ENCODE peak calls at places on chromosomes 3 and 15, in ten cellular contexts. O, J, Z, I, M, N, H, L, V and C are unnamed samples. For H3K4me1, the result is how much of the 10 kb centered on the place peaks cover.

GRCh38 chr3:141940204-141940776 is 63.8 kb downstream of the ATP1B3 start:
- DNase-seq in L (peak), H (no peak), M (no peak), O (no peak), J (peak), V (peak), Z (no peak), N (no peak), I (peak), C (no peak)

GRCh38 chr3:196273655-196274054 is 13.9 kb downstream of the PCYT1A start:
- DNase-seq in V (no peak), I (no peak), N (no peak), M (no peak), H (no peak), J (no peak), O (no peak), Z (no peak), L (no peak), C (no peak)

GRCh38 chr3:184637705-184638104 is 74.2 kb downstream of the MAGEF1 start:
- DNase-seq in I (no peak), L (no peak), O (no peak), H (no peak), V (peak), M (no peak), N (no peak), J (no peak), Z (no peak), C (no peak)

GRCh38 chr15:101534376-101534970 is 45.0 kb upstream of the PCSK6 start:
- DNase-seq in M (no peak), O (no peak), V (peak), I (no peak), J (no peak), H (no peak), L (no peak), Z (no peak), N (no peak), C (no peak)

GRCh38 chr15:57607570-57608000 is 15.9 kb downstream of the MYZAP start:
- DNase-seq in M (no peak), J (peak), V (no peak), N (peak), H (peak), L (no peak), Z (peak), I (peak), O (no peak), C (no peak)

GRCh38 chr3:128584412-128585020 is 66.1 kb downstream of the RPN1 start:
- DNase-seq in I (peak), H (peak), M (peak), Z (peak), N (peak), O (peak), J (peak), L (peak), V (peak), C (peak)

GRCh38 chr3:25297667-25298585 is 130.1 kb upstream of the RARB start:
- DNase-seq in L (no peak), H (no peak), O (no peak), V (peak), N (no peak), I (no peak), M (no peak), Z (no peak), J (peak), C (no peak)

GRCh38 chr3:152400912-152401311 is 132.2 kb downstream of the MBNL1 start:
- DNase-seq in Z (no peak), L (no peak), V (peak), I (no peak), M (no peak), N (no peak), H (no peak), O (no peak), J (peak), C (no peak)

GRCh38 chr3:12369598-12369997 is 80.7 kb downstream of the PPARG start:
- DNase-seq in M (no peak), I (no peak), O (no peak), V (no peak), L (no peak), Z (no peak), N (no peak), H (no peak), J (no peak), C (no peak)

GRCh38 chr15:71306538-71306937 is 191.3 kb downstream of the THSD4 start:
- DNase-seq in L (no peak), N (no peak), H (no peak), J (no peak), M (no peak), O (no peak), Z (no peak), V (no peak), I (no peak), C (no peak)

GRCh38 chr15:87863152-87863551 is 393.4 kb downstream of the NTRK3 start:
- DNase-seq in M (no peak), J (no peak), H (no peak), L (no peak), O (no peak), Z (no peak), V (no peak), N (no peak), I (no peak), C (no peak)

GRCh38 chr15:56040081-56041035 is 46.9 kb upstream of the NEDD4 start:
- DNase-seq in J (peak), I (peak), N (peak), O (peak), M (peak), Z (peak), L (peak), H (peak), V (peak), C (peak)

GRCh38 chr15:53246996-53247395 is 456.9 kb upstream of the ONECUT1 start:
- DNase-seq in V (no peak), L (no peak), O (no peak), H (no peak), I (no peak), J (peak), M (no peak), N (no peak), Z (no peak), C (no peak)

GRCh38 chr3:51813539-51813938 is 34.5 kb upstream of the IQCF6 start:
- DNase-seq in N (peak), O (no peak), H (peak), M (peak), J (no peak), V (no peak), I (no peak), Z (peak), L (peak), C (no peak)

GRCh38 chr15:50051811-50052419 is 67.1 kb downstream of the ATP8B4 start:
- DNase-seq in N (no peak), J (peak), L (peak), H (no peak), I (peak), V (no peak), Z (no peak), O (no peak), M (peak), C (no peak)

GRCh38 chr3:125300416-125300815 is 74.7 kb downstream of the ZNF148 start:
- DNase-seq in L (no peak), I (no peak), O (no peak), N (no peak), J (peak), M (no peak), V (peak), H (no peak), Z (no peak), C (no peak)

GRCh38 chr15:63088532-63089245 is 33.0 kb upstream of the LACTB start:
- DNase-seq in V (no peak), N (no peak), M (no peak), I (no peak), J (no peak), O (no peak), H (no peak), L (no peak), Z (no peak), C (no peak)

GRCh38 chr3:52277972-52278509 is 408 bp downstream of the WDR82 start:
- DNase-seq in I (peak), M (no peak), Z (no peak), L (peak), H (no peak), N (peak), V (peak), O (peak), J (peak), C (no peak)

GRCh38 chr15:38226867-38227266 is 25.8 kb upstream of the SPRED1 start:
- DNase-seq in I (peak), M (peak), V (no peak), H (no peak), Z (peak), N (no peak), J (peak), O (no peak), L (peak), C (no peak)

GRCh38 chr3:174737966-174738365 is 121.2 kb upstream of the NAALADL2 start:
- DNase-seq in I (no peak), O (no peak), V (no peak), Z (no peak), M (no peak), N (no peak), J (no peak), L (no peak), H (no peak), C (no peak)

GRCh38 chr15:66923438-66923881 is 141.9 kb upstream of the SMAD3 start:
- DNase-seq in M (no peak), H (no peak), I (peak), V (peak), O (no peak), N (no peak), J (no peak), L (peak), Z (peak), C (no peak)

GRCh38 chr3:23004971-23005370 is 198.2 kb upstream of the UBE2E2 start:
- DNase-seq in I (peak), M (no peak), Z (no peak), J (peak), H (no peak), N (no peak), O (no peak), L (no peak), V (no peak), C (no peak)

GRCh38 chr3:15797600-15798303 is at the start of gene ANKRD28:
- DNase-seq in H (no peak), O (no peak), L (no peak), I (peak), J (peak), Z (no peak), N (no peak), V (no peak), M (no peak), C (no peak)

GRCh38 chr3:46708401-46709146 is 7.4 kb downstream of the TMIE start:
- DNase-seq in J (no peak), V (peak), H (no peak), O (peak), Z (no peak), I (no peak), M (peak), N (peak), L (no peak), C (peak)

GRCh38 chr3:50503504-50503903 is at the start of gene CACNA2D2:
- DNase-seq in V (peak), L (peak), O (peak), I (peak), M (peak), J (peak), H (peak), Z (peak), N (peak), C (peak)

GRCh38 chr3:179272385-179272784 is 21.5 kb upstream of the KCNMB3 start:
- DNase-seq in I (no peak), M (no peak), J (no peak), H (no peak), V (no peak), L (peak), Z (no peak), N (no peak), O (no peak), C (no peak)

GRCh38 chr15:44195151-44195740 is at the start of gene FRMD5:
- DNase-seq in I (peak), M (peak), H (peak), V (peak), N (peak), L (peak), Z (peak), J (peak), O (peak), C (peak)

GRCh38 chr3:149473314-149473990 is 1.0 kb upstream of the TM4SF4 start:
- DNase-seq in Z (peak), J (peak), V (peak), L (peak), N (peak), I (peak), M (no peak), H (no peak), O (no peak), C (peak)

GRCh38 chr3:100256724-100257123 is 4.1 kb upstream of the TBC1D23 start:
- DNase-seq in N (no peak), V (peak), H (no peak), Z (no peak), O (no peak), M (no peak), I (no peak), L (no peak), J (peak), C (no peak)

GRCh38 chr15:98815207-98815606 is 166.9 kb downstream of the IGF1R start:
- DNase-seq in H (no peak), J (no peak), V (peak), Z (no peak), M (no peak), L (no peak), I (no peak), N (no peak), O (no peak), C (no peak)
- H3K4me1 ChIP-seq in H (under half), J (under half), V (under half), Z (under half), M (under half), L (under half), I (under half), N (under half), O (under half), C (under half)

GRCh38 chr15:90402230-90402629 is 14.2 kb downstream of the IQGAP1 start:
- DNase-seq in L (no peak), V (peak), O (peak), N (peak), M (peak), J (peak), H (no peak), I (no peak), Z (no peak), C (peak)
- H3K4me1 ChIP-seq in L (under half), V (half or more), O (under half), N (half or more), M (half or more), J (under half), H (under half), I (half or more), Z (half or more), C (half or more)

DNA sequence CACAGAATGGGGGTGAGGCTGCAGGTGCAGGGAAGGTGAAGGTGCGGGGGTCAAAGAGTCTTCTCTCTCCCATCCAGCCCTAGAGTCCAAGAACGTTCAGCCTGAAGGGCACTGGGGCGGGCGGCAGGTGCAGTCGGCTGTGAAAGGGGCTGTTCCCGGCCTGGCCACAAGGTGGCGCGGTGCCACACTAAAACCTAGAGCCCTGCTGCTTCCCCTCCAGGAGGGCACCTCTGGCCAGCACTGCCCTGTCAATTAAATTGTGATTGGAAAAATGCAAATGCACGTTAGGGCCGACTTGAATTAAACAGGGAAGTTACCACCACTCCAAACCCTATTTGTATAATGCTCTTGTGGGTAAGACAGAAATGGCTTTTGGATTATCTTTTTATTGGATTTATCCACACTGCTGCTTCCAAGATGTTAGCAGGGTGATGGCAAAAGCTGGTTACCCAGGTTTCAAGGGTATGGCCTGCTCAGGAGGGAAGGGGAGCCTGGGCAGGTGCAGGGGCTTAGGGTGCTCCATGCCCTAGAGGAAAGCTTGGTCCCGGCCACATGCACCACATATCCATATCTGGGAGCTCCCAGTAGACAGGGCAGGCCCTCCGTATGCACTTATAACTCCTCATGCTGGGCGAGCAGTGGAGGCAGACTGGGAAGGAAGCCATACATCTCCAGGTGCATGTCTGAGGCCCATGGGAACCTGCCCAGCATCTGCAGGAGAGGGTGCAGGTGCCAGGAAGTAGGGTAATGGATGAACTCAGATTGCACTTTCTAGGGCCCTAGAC is 119.8 kb downstream of the ADCY5 start:
- DNase-seq in L (peak), O (peak), H (peak), N (peak), J (peak), Z (peak), I (peak), V (peak), M (peak), C (peak)
- H3K4me1 ChIP-seq in L (under half), O (under half), H (under half), N (under half), J (under half), Z (under half), I (under half), V (under half), M (under half), C (half or more)

DNA sequence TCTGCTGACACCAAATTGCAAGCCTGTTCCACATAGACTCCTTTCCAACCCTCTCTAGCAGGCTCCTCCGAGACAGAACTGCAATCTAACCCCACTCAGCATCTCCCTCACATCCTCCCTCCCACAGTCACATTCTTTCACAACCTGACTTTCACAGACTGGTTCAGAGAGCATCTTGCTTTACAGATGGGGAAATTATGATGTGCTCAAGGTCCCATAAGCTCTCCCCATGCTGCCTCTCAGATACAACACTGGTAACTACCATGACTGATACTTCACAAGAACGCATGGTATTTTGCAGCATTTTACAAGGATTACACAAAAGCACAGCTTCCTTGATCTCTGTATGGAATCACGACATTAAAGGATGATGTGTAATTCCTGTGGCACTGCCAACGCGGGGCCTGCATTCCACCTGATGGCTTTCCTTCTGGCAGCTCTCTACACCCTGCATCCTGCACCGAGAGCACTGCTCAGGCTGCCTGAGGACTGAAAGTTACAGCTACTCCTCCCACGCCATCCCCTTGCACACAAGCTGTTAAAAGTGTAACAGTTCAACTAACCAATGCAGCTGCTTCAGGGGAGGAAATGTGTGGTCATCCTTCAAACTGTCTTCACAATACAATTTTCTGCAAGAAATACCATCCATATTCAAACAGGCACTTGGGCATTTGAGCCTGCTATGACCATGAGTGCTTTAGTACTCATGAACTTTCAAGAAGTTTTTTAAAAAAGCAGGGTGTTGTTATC is 27.6 kb downstream of the TBC1D2B start:
- DNase-seq in H (no peak), Z (no peak), L (no peak), O (no peak), N (no peak), M (peak), J (peak), I (no peak), V (peak), C (peak)
- H3K4me1 ChIP-seq in H (half or more), Z (half or more), L (under half), O (under half), N (under half), M (half or more), J (under half), I (under half), V (under half), C (half or more)

DNA sequence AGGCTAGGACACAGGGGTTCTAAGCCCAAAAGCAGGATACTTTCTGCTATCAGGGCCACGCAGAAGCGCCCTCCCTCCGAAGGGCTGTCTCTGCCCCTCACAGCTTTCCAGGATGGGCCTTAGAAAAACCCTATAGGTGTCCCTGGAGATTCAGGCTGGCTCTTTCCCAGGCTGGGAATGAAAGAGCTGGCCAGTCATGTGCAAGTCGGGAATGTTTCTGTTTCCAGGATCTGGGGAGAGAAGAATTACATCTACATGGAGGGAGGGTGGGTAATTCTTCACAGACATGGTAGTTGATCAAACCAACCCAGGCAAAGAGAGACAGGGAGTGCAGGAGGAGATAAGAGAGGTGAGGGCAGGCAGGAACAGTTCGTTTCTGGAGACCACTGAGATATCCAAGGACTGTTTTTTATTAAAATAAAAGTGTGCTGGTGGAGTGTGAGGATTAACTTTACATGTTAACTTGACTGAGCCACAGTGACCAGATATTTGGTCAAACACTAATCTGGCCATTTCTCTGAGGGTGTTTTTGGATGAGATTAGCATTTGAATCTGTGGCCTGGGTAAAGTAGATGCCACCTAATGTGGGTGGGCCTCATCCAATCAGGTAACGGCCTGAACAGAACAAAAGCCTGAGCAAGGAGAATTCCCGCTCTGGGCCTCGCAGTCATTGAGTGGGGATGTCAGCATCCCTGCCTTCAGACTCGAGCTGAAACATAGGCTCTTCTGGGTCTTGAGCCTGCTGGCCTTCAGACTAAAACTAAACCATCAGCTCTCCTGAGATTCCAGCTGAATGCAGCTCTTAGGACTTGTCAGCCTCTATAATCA is 15.3 kb downstream of the NUP210 start:
- DNase-seq in Z (no peak), L (no peak), J (no peak), H (no peak), N (no peak), M (no peak), V (no peak), O (no peak), I (no peak), C (no peak)
- H3K4me1 ChIP-seq in Z (under half), L (under half), J (under half), H (under half), N (under half), M (under half), V (under half), O (under half), I (under half), C (under half)